ENCODE peak calls at places on chromosomes 7 and 10, in five cellular contexts. F is lower lobe of right lung; M is GM23248; R is IMR-90; G is CD8-positive, alpha-beta T cell. T is an unnamed sample.
A peak's percentile ranks its signal among the peaks of the same experiment; 100 is the strongest.

GRCh38 chr10:27446091-27446918 is 57.8 kb upstream of the RAB18 start:
- DNase-seq in M (peak; percentile 71), G (no peak), R (peak; percentile 47), F (no peak), T (no peak)

GRCh38 chr7:121739465-121739864 is 133.5 kb upstream of the PTPRZ1 start:
- DNase-seq in M (no peak), R (no peak), F (no peak), G (no peak), T (no peak)

GRCh38 chr10:101331960-101332359 is 22.0 kb upstream of the BTRC start:
- DNase-seq in F (no peak), R (no peak), G (no peak), M (peak; percentile 42), T (no peak)

GRCh38 chr10:30151581-30152389 is 92.4 kb upstream of the JCAD start:
- DNase-seq in F (no peak), G (no peak), R (peak; percentile 88), M (peak; percentile 97), T (no peak)

GRCh38 chr10:92822060-92822634 is 26.2 kb upstream of the EXOC6 start:
- DNase-seq in M (peak; percentile 67), R (peak; percentile 95), G (no peak), F (no peak), T (no peak)

GRCh38 chr10:100185364-100186252 is at the start of gene ERLIN1:
- DNase-seq in M (peak; percentile 98), F (peak; percentile 95), R (peak; percentile 87), G (peak; percentile 92), T (peak; percentile 90)

GRCh38 chr7:76377186-76377918 is 18.6 kb upstream of the YWHAG start:
- DNase-seq in F (no peak), R (peak; percentile 36), G (no peak), M (peak; percentile 31), T (no peak)

GRCh38 chr7:114368492-114368891 is 46.1 kb upstream of the FOXP2 start:
- DNase-seq in F (no peak), M (no peak), G (no peak), R (no peak), T (no peak)

GRCh38 chr10:121580276-121581116 is 17.7 kb downstream of the FGFR2 start:
- DNase-seq in G (no peak), F (no peak), M (no peak), R (no peak), T (no peak)

GRCh38 chr10:32981760-32982159 is 23.7 kb upstream of the ITGB1 start:
- DNase-seq in R (peak; percentile 68), F (no peak), G (peak; percentile 53), M (peak; percentile 56), T (no peak)

GRCh38 chr10:102230861-102231356 is 4.8 kb downstream of the ELOVL3 start:
- DNase-seq in G (peak; percentile 65), F (peak; percentile 72), R (no peak), M (peak; percentile 59), T (peak; percentile 35)

GRCh38 chr10:18144928-18145327 is 4.7 kb downstream of the CACNB2 start:
- DNase-seq in R (no peak), M (peak; percentile 31), G (no peak), F (no peak), T (no peak)

GRCh38 chr7:157238087-157238486 is 98.7 kb upstream of the DNAJB6 start:
- DNase-seq in M (no peak), R (no peak), G (no peak), F (no peak), T (no peak)

GRCh38 chr7:129351320-129351719 is 82.9 kb upstream of the STRIP2 start:
- DNase-seq in F (no peak), R (peak; percentile 81), M (peak; percentile 52), G (no peak), T (no peak)

GRCh38 chr10:55169509-55169908 is 368.5 kb upstream of the PCDH15 start:
- DNase-seq in G (no peak), F (no peak), R (no peak), M (no peak), T (no peak)

GRCh38 chr10:95480901-95481491 is 80.2 kb downstream of the SORBS1 start:
- DNase-seq in M (peak; percentile 52), R (no peak), G (no peak), F (no peak), T (no peak)

GRCh38 chr7:117010375-117011133 is 57.3 kb downstream of the ST7 start:
- DNase-seq in F (no peak), M (peak; percentile 67), R (peak; percentile 56), G (no peak), T (no peak)

GRCh38 chr10:6843477-6843876 is 263.4 kb upstream of the PRKCQ start:
- DNase-seq in G (no peak), F (no peak), M (no peak), R (no peak), T (no peak)

GRCh38 chr7:93955304-93955703 is 33.8 kb downstream of the GNG11 start:
- DNase-seq in G (no peak), R (no peak), F (no peak), M (no peak), T (no peak)

GRCh38 chr7:140909476-140910161 is 15.1 kb downstream of the BRAF start:
- DNase-seq in G (no peak), F (no peak), M (no peak), R (no peak), T (no peak)
- H3K9me3 ChIP-seq in G (no peaks in the 10 kb centered on the region), F (no peaks in the 10 kb centered on the region), M (no peaks in the 10 kb centered on the region), R (no peaks in the 10 kb centered on the region), T (no peaks in the 10 kb centered on the region)

DNA sequence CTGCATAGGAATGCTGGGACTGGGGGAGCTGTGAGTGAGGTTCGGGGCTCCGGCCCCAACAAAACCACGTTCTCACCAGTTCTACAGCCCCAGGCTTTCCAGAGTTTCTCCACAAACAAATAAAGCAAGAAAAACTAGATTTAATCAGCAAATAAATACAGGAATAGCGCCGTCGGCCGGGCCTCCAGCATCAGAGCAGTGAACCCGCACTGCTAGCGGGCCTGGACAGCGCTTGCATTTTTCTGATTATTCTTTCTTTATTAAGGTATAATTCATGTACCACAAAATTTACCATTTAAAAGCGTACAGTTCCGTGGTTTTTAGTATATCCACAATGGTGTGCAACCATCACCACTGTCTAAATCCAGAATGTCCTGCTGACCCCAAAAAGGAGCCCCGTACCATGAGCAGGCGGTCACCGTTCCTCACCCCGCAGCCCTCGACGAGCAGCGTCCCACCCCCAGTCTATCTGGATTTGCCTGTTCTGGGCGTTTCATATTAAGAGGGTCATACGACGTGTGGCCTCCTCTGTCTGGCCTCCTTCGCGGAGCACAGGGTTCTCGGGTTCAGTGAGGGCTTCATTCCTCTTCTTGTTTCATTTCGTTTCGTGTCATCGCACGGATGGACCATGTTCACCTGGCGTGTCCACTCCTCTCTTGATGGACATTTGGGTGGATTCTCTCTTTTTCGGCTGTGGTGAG is 35.5 kb upstream of the FOXL3 start:
- DNase-seq in R (no peak), F (peak; percentile 31), G (no peak), M (no peak), T (no peak)
- H3K9me3 ChIP-seq in R (peaks cover 1% of the 10 kb centered on the region), F (no peaks in the 10 kb centered on the region), G (no peaks in the 10 kb centered on the region), M (no peaks in the 10 kb centered on the region), T (no peaks in the 10 kb centered on the region)

GRCh38 chr10:130559213-130559944 is 423.2 kb downstream of the GLRX3 start:
- DNase-seq in M (no peak), F (no peak), R (no peak), G (no peak), T (no peak)

GRCh38 chr10:130558778-130559177 is 422.6 kb downstream of the GLRX3 start:
- DNase-seq in G (no peak), F (no peak), R (no peak), M (no peak), T (no peak)

GRCh38 chr10:130555411-130555750 is 419.2 kb downstream of the GLRX3 start:
- DNase-seq in G (no peak), F (no peak), M (no peak), R (no peak), T (no peak)

GRCh38 chr10:130554701-130555410 is 418.7 kb downstream of the GLRX3 start:
- DNase-seq in G (no peak), M (no peak), R (no peak), F (no peak), T (no peak)

DNA sequence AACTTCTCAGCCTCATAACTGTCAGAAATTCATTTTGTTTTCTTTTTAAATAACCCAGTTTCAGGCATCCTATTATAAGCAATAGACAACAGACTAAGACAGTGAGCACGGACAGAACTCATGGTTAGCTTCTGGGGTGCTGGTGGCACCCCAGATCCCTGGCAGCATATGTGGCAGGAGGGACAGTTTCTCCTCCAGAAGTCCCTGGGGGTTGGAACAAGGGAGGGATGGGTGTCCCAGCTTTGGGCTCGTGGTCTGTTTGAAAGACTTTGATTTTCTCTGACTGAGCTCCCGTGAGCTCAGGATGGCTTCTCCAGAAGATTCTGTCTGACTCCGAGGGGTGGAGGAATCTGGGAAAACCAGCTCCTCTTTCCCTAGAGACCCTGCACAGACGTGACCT is 421.0 kb downstream of the GLRX3 start:
- DNase-seq in R (no peak), M (no peak), F (no peak), G (no peak), T (no peak)
- H3K9me3 ChIP-seq in R (peaks cover 58% of the 10 kb centered on the region), M (no peaks in the 10 kb centered on the region), F (no peaks in the 10 kb centered on the region), G (no peaks in the 10 kb centered on the region), T (no peaks in the 10 kb centered on the region)

GRCh38 chr7:63023182-63023787 is 975.4 kb upstream of the ZNF722 start:
- DNase-seq in R (no peak), F (no peak), G (no peak), M (no peak), T (no peak)
- H3K9me3 ChIP-seq in R (peaks cover 16% of the 10 kb centered on the region), F (no peaks in the 10 kb centered on the region), G (no peaks in the 10 kb centered on the region), M (no peaks in the 10 kb centered on the region), T (peaks cover 10% of the 10 kb centered on the region)

DNA sequence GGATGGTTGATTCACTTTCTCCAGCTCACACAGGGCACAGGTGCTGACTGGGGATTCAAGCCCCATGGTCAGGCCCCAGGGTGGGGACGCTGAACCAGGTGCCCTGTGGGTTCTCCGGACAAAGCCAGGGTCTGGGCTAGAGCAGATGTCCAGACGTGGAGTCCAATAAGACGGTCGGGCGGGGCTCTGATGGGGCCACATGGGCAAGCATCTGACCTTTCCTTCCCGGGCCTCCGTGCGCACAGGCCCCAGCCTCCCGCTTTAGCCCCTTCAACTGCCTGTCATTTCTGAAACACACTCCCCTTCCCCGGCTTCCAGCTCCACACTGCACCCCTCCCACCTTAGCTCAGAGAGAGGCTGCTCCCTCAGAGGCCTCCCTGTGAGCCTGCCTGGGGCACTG is 153.0 kb upstream of the PPP2R2D start:
- DNase-seq in G (no peak), M (no peak), R (no peak), F (no peak), T (no peak)
- H3K9me3 ChIP-seq in G (no peaks in the 10 kb centered on the region), M (no peaks in the 10 kb centered on the region), R (peaks cover 60% of the 10 kb centered on the region), F (no peaks in the 10 kb centered on the region), T (no peaks in the 10 kb centered on the region)

GRCh38 chr7:63054191-63054661 is 944.4 kb upstream of the ZNF722 start:
- DNase-seq in M (peak; percentile 2), R (no peak), F (no peak), G (no peak), T (no peak)
- H3K9me3 ChIP-seq in M (no peaks in the 10 kb centered on the region), R (peaks cover 37% of the 10 kb centered on the region), F (peaks cover 12% of the 10 kb centered on the region), G (no peaks in the 10 kb centered on the region), T (peaks cover 5% of the 10 kb centered on the region)

GRCh38 chr7:159062596-159062995 is 82.1 kb downstream of the VIPR2 start:
- DNase-seq in F (no peak), R (no peak), M (no peak), G (no peak), T (no peak)
- H3K9me3 ChIP-seq in F (no peaks in the 10 kb centered on the region), R (peaks cover 31% of the 10 kb centered on the region), M (no peaks in the 10 kb centered on the region), G (no peaks in the 10 kb centered on the region), T (no peaks in the 10 kb centered on the region)